ENCODE peak calls at places on chromosomes 5 and 9, in six cellular contexts. One of them, this sample, is unnamed.

GRCh38 chr9:88587182-88587581 is 52.2 kb downstream of the NXNL2 start:
- DNase-seq in H1: no peak
- DNase-seq in IMR-90: no peak
- DNase-seq in trophoblast cell: no peak
- DNase-seq in neuronal stem cell: no peak
- DNase-seq in H9: no peak
- DNase-seq in this sample: no peak

GRCh38 chr9:36316629-36317317 is 58.5 kb upstream of the GNE start:
- DNase-seq in H1: no peak
- DNase-seq in IMR-90: no peak
- DNase-seq in trophoblast cell: no peak
- DNase-seq in neuronal stem cell: no peak
- DNase-seq in H9: no peak
- DNase-seq in this sample: no peak

GRCh38 chr9:83355024-83355444 is 183.2 kb downstream of the FRMD3 start:
- DNase-seq in H1: no peak
- DNase-seq in IMR-90: peak; percentile 6
- DNase-seq in trophoblast cell: no peak
- DNase-seq in neuronal stem cell: no peak
- DNase-seq in H9: no peak
- DNase-seq in this sample: peak; percentile 23

GRCh38 chr5:80136751-80137272 is 101.7 kb downstream of the THBS4 start:
- DNase-seq in H1: no peak
- DNase-seq in IMR-90: no peak
- DNase-seq in trophoblast cell: no peak
- DNase-seq in neuronal stem cell: no peak
- DNase-seq in H9: no peak
- DNase-seq in this sample: no peak

GRCh38 chr5:32753765-32754164 is 42.6 kb downstream of the NPR3 start:
- DNase-seq in H1: no peak
- DNase-seq in IMR-90: peak; percentile 51
- DNase-seq in trophoblast cell: no peak
- DNase-seq in neuronal stem cell: no peak
- DNase-seq in H9: no peak
- DNase-seq in this sample: no peak

GRCh38 chr5:81749562-81750307 is 1.2 kb downstream of the SSBP2 start:
- DNase-seq in H1: no peak
- DNase-seq in IMR-90: peak; percentile 17
- DNase-seq in trophoblast cell: peak; percentile 32
- DNase-seq in neuronal stem cell: peak; percentile 37
- DNase-seq in H9: peak; percentile 55
- DNase-seq in this sample: peak; percentile 53

GRCh38 chr5:166074839-166075481 is 2216.5 kb upstream of the WWC1 start:
- DNase-seq in H1: no peak
- DNase-seq in IMR-90: no peak
- DNase-seq in trophoblast cell: no peak
- DNase-seq in neuronal stem cell: peak; percentile 6
- DNase-seq in H9: peak; percentile 59
- DNase-seq in this sample: peak; percentile 82

GRCh38 chr9:90523953-90524352 is 118.7 kb downstream of the DIRAS2 start:
- DNase-seq in H1: no peak
- DNase-seq in IMR-90: no peak
- DNase-seq in trophoblast cell: peak; percentile 17
- DNase-seq in neuronal stem cell: no peak
- DNase-seq in H9: no peak
- DNase-seq in this sample: no peak

GRCh38 chr9:101054657-101055056 is 26.1 kb downstream of the PLPPR1 start:
- DNase-seq in H1: no peak
- DNase-seq in IMR-90: no peak
- DNase-seq in trophoblast cell: no peak
- DNase-seq in neuronal stem cell: peak; percentile 39
- DNase-seq in H9: no peak
- DNase-seq in this sample: peak; percentile 28

GRCh38 chr9:135517407-135517822 is 3.8 kb upstream of the LCN1 start:
- DNase-seq in H1: no peak
- DNase-seq in IMR-90: no peak
- DNase-seq in trophoblast cell: no peak
- DNase-seq in neuronal stem cell: no peak
- DNase-seq in H9: peak; percentile 20
- DNase-seq in this sample: no peak

GRCh38 chr9:70049672-70050271 is 6.1 kb downstream of the MAMDC2 start:
- DNase-seq in H1: no peak
- DNase-seq in IMR-90: peak; percentile 55
- DNase-seq in trophoblast cell: no peak
- DNase-seq in neuronal stem cell: no peak
- DNase-seq in H9: no peak
- DNase-seq in this sample: no peak

GRCh38 chr9:116007824-116008223 is 145.8 kb upstream of the PAPPA start:
- DNase-seq in H1: no peak
- DNase-seq in IMR-90: no peak
- DNase-seq in trophoblast cell: no peak
- DNase-seq in neuronal stem cell: no peak
- DNase-seq in H9: no peak
- DNase-seq in this sample: no peak

GRCh38 chr5:157575096-157575872 is at the start of gene ADAM19:
- DNase-seq in H1: peak; percentile 47
- DNase-seq in IMR-90: peak; percentile 53
- DNase-seq in trophoblast cell: peak; percentile 72
- DNase-seq in neuronal stem cell: peak; percentile 69
- DNase-seq in H9: no peak
- DNase-seq in this sample: no peak

GRCh38 chr5:95872333-95873268 is 50.1 kb upstream of the GLRX start:
- DNase-seq in H1: no peak
- DNase-seq in IMR-90: no peak
- DNase-seq in trophoblast cell: no peak
- DNase-seq in neuronal stem cell: no peak
- DNase-seq in H9: no peak
- DNase-seq in this sample: no peak

GRCh38 chr9:117080996-117081395 is 333.9 kb downstream of the ASTN2 start:
- DNase-seq in H1: peak; percentile 13
- DNase-seq in IMR-90: no peak
- DNase-seq in trophoblast cell: no peak
- DNase-seq in neuronal stem cell: no peak
- DNase-seq in H9: peak; percentile 44
- DNase-seq in this sample: no peak

GRCh38 chr5:132389051-132389331 is 19.5 kb downstream of the SLC22A5 start:
- DNase-seq in H1: no peak
- DNase-seq in IMR-90: no peak
- DNase-seq in trophoblast cell: no peak
- DNase-seq in neuronal stem cell: no peak
- DNase-seq in H9: no peak
- DNase-seq in this sample: no peak

GRCh38 chr9:2180171-2180570 is 165.0 kb downstream of the SMARCA2 start:
- DNase-seq in H1: no peak
- DNase-seq in IMR-90: no peak
- DNase-seq in trophoblast cell: peak; percentile 67
- DNase-seq in neuronal stem cell: no peak
- DNase-seq in H9: no peak
- DNase-seq in this sample: peak; percentile 26

GRCh38 chr9:137781906-137782585 is 95.5 kb upstream of the CACNA1B start:
- DNase-seq in H1: no peak
- DNase-seq in IMR-90: no peak
- DNase-seq in trophoblast cell: no peak
- DNase-seq in neuronal stem cell: no peak
- DNase-seq in H9: no peak
- DNase-seq in this sample: no peak

GRCh38 chr9:90987566-90987965 is 185.9 kb downstream of the SYK start:
- DNase-seq in H1: no peak
- DNase-seq in IMR-90: no peak
- DNase-seq in trophoblast cell: peak; percentile 12
- DNase-seq in neuronal stem cell: no peak
- DNase-seq in H9: no peak
- DNase-seq in this sample: no peak

GRCh38 chr9:111728617-111729366 is 65.9 kb downstream of the SHOC1 start:
- DNase-seq in H1: no peak
- DNase-seq in IMR-90: peak; percentile 97
- DNase-seq in trophoblast cell: peak; percentile 14
- DNase-seq in neuronal stem cell: no peak
- DNase-seq in H9: no peak
- DNase-seq in this sample: no peak

GRCh38 chr9:137195525-137196220 is 4.9 kb downstream of the TPRN start:
- DNase-seq in H1: no peak
- DNase-seq in IMR-90: no peak
- DNase-seq in trophoblast cell: peak; percentile 10
- DNase-seq in neuronal stem cell: no peak
- DNase-seq in H9: no peak
- DNase-seq in this sample: no peak

GRCh38 chr9:21789541-21790037 is 12.8 kb upstream of the MTAP start:
- DNase-seq in H1: no peak
- DNase-seq in IMR-90: peak; percentile 95
- DNase-seq in trophoblast cell: peak; percentile 96
- DNase-seq in neuronal stem cell: peak; percentile 71
- DNase-seq in H9: peak; percentile 45
- DNase-seq in this sample: peak; percentile 88

GRCh38 chr9:34777667-34778066 is 67.7 kb upstream of the CCL21 start:
- DNase-seq in H1: no peak
- DNase-seq in IMR-90: no peak
- DNase-seq in trophoblast cell: no peak
- DNase-seq in neuronal stem cell: no peak
- DNase-seq in H9: no peak
- DNase-seq in this sample: no peak

GRCh38 chr9:4106744-4107143 is 193.1 kb downstream of the GLIS3 start:
- DNase-seq in H1: no peak
- DNase-seq in IMR-90: peak; percentile 58
- DNase-seq in trophoblast cell: no peak
- DNase-seq in neuronal stem cell: no peak
- DNase-seq in H9: no peak
- DNase-seq in this sample: no peak

GRCh38 chr9:4110562-4110961 is 189.3 kb downstream of the GLIS3 start:
- DNase-seq in H1: no peak
- DNase-seq in IMR-90: no peak
- DNase-seq in trophoblast cell: no peak
- DNase-seq in neuronal stem cell: no peak
- DNase-seq in H9: no peak
- DNase-seq in this sample: no peak

GRCh38 chr9:4111233-4112000 is 188.5 kb downstream of the GLIS3 start:
- DNase-seq in H1: no peak
- DNase-seq in IMR-90: peak; percentile 39
- DNase-seq in trophoblast cell: no peak
- DNase-seq in neuronal stem cell: no peak
- DNase-seq in H9: no peak
- DNase-seq in this sample: no peak

GRCh38 chr9:4106081-4106491 is 193.8 kb downstream of the GLIS3 start:
- DNase-seq in H1: no peak
- DNase-seq in IMR-90: no peak
- DNase-seq in trophoblast cell: no peak
- DNase-seq in neuronal stem cell: no peak
- DNase-seq in H9: no peak
- DNase-seq in this sample: no peak

DNA sequence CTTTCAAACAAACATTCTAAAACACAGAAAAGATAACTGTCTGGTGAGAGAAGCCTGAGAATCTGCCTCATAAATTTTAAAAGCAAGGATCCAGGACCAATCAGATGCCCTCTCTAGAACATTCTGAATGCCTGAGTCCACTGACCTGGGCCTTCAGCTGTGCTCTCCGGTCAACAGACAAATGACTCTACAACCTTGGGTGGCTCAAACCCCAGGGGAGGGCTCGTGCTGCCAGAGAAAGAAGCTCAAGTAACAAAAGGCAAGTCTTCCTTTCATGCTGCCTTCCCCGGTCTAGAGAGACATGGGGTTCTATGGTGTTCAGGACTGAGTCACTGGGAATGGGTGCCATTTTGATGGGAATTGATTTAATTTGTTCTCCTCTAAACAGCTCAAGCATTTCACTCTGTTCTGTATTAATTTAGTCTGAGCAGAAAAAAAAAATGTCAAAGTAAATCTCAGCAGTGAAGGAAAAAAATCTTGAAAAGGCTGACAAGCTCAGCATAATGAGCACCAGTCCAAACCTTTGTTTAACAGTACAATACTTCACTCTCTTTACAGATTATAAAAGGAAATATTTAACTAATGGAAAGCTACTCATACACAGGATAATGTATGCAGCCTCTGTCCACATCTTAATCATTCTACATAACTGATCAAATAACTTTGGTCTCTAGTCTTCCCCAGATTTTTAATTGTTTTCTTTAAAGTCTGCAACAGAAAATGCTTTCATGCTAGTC is 191.0 kb downstream of the GLIS3 start:
- DNase-seq in H1: no peak
- DNase-seq in IMR-90: no peak
- DNase-seq in trophoblast cell: no peak
- DNase-seq in neuronal stem cell: peak; percentile 14
- DNase-seq in H9: no peak
- DNase-seq in this sample: no peak
- H2AK5ac ChIP-seq in H1: no peak overlapping the region
- H2AK5ac ChIP-seq in IMR-90: no peak overlapping the region
- H2AK5ac ChIP-seq in trophoblast cell: no peak overlapping the region
- H2AK5ac ChIP-seq in neuronal stem cell: no peak overlapping the region
- H2AK5ac ChIP-seq in H9: no peak overlapping the region
- H2AK5ac ChIP-seq in this sample: no peak overlapping the region

GRCh38 chr5:172891716-172892421 is 57.8 kb downstream of the ERGIC1 start:
- DNase-seq in H1: no peak
- DNase-seq in IMR-90: no peak
- DNase-seq in trophoblast cell: peak; percentile 94
- DNase-seq in neuronal stem cell: no peak
- DNase-seq in H9: no peak
- DNase-seq in this sample: no peak

GRCh38 chr5:172892713-172893112 is 58.7 kb downstream of the ERGIC1 start:
- DNase-seq in H1: no peak
- DNase-seq in IMR-90: no peak
- DNase-seq in trophoblast cell: no peak
- DNase-seq in neuronal stem cell: no peak
- DNase-seq in H9: no peak
- DNase-seq in this sample: no peak

GRCh38 chr5:172887735-172888134 is 53.7 kb downstream of the ERGIC1 start:
- DNase-seq in H1: no peak
- DNase-seq in IMR-90: peak; percentile 95
- DNase-seq in trophoblast cell: no peak
- DNase-seq in neuronal stem cell: no peak
- DNase-seq in H9: no peak
- DNase-seq in this sample: peak; percentile 59

GRCh38 chr5:172886974-172887491 is 53.0 kb downstream of the ERGIC1 start:
- DNase-seq in H1: no peak
- DNase-seq in IMR-90: peak; percentile 88
- DNase-seq in trophoblast cell: peak; percentile 100
- DNase-seq in neuronal stem cell: no peak
- DNase-seq in H9: no peak
- DNase-seq in this sample: peak; percentile 63

GRCh38 chr5:172890659-172891058 is 56.6 kb downstream of the ERGIC1 start:
- DNase-seq in H1: no peak
- DNase-seq in IMR-90: no peak
- DNase-seq in trophoblast cell: no peak
- DNase-seq in neuronal stem cell: no peak
- DNase-seq in H9: no peak
- DNase-seq in this sample: no peak
- H2AK5ac ChIP-seq in H1: no peak overlapping the region
- H2AK5ac ChIP-seq in IMR-90: peak overlapping the region; percentile 79
- H2AK5ac ChIP-seq in trophoblast cell: no peak overlapping the region
- H2AK5ac ChIP-seq in neuronal stem cell: no peak overlapping the region
- H2AK5ac ChIP-seq in H9: no peak overlapping the region
- H2AK5ac ChIP-seq in this sample: no peak overlapping the region

GRCh38 chr5:139658501-139658927 is 10.4 kb downstream of the CXXC5 start:
- DNase-seq in H1: no peak
- DNase-seq in IMR-90: peak; percentile 51
- DNase-seq in trophoblast cell: no peak
- DNase-seq in neuronal stem cell: no peak
- DNase-seq in H9: no peak
- DNase-seq in this sample: no peak
- H2AK5ac ChIP-seq in H1: no peak overlapping the region
- H2AK5ac ChIP-seq in IMR-90: peak overlapping the region; percentile 96
- H2AK5ac ChIP-seq in trophoblast cell: peak overlapping the region; percentile 63
- H2AK5ac ChIP-seq in neuronal stem cell: peak overlapping the region; percentile 39
- H2AK5ac ChIP-seq in H9: no peak overlapping the region
- H2AK5ac ChIP-seq in this sample: no peak overlapping the region

GRCh38 chr5:73826301-73826700 is 200.3 kb downstream of the ARHGEF28 start:
- DNase-seq in H1: no peak
- DNase-seq in IMR-90: no peak
- DNase-seq in trophoblast cell: no peak
- DNase-seq in neuronal stem cell: no peak
- DNase-seq in H9: no peak
- DNase-seq in this sample: no peak
- H2AK5ac ChIP-seq in H1: no peak overlapping the region
- H2AK5ac ChIP-seq in IMR-90: peak overlapping the region; percentile 65
- H2AK5ac ChIP-seq in trophoblast cell: no peak overlapping the region
- H2AK5ac ChIP-seq in neuronal stem cell: no peak overlapping the region
- H2AK5ac ChIP-seq in H9: no peak overlapping the region
- H2AK5ac ChIP-seq in this sample: no peak overlapping the region

This sample was measured in mesendoderm.